ENCODE peak calls at places on chromosome 2, in eight cellular contexts. S, Y, H, E, F, Q, M and N are unnamed samples.

GRCh38 chr2:120703330-120703994 is 32.2 kb upstream of the GLI2 start:
- DNase-seq in M (no peak), F (no peak), S (no peak), Y (peak), E (peak), Q (no peak), H (no peak), N (no peak)

GRCh38 chr2:203594541-203594940 is 59.4 kb upstream of the RAPH1 start:
- DNase-seq in M (no peak), Y (peak), S (no peak), Q (no peak), F (no peak), E (peak), H (no peak), N (no peak)

GRCh38 chr2:218284106-218284811 is 8.0 kb downstream of the TMBIM1 start:
- DNase-seq in F (peak), E (peak), M (peak), Q (no peak), H (peak), Y (no peak), S (no peak), N (no peak)

GRCh38 chr2:232527905-232528470 is 2.0 kb downstream of the CHRND start:
- DNase-seq in S (no peak), H (no peak), Y (no peak), M (no peak), Q (no peak), F (no peak), E (no peak), N (no peak)

GRCh38 chr2:190679813-190680591 is 31.1 kb downstream of the NAB1 start:
- DNase-seq in Q (no peak), E (peak), M (peak), F (peak), S (peak), H (peak), Y (no peak), N (no peak)

GRCh38 chr2:209344349-209344748 is 79.5 kb upstream of the MAP2 start:
- DNase-seq in E (no peak), M (no peak), Q (no peak), F (no peak), S (no peak), H (no peak), Y (no peak), N (no peak)

GRCh38 chr2:84878896-84879594 is 1.8 kb downstream of the TRABD2A start:
- DNase-seq in S (no peak), F (no peak), H (no peak), Q (peak), M (no peak), Y (no peak), E (no peak), N (no peak)

GRCh38 chr2:208872591-208872990 is 466.0 kb downstream of the PTH2R start:
- DNase-seq in E (peak), H (no peak), Y (no peak), F (no peak), M (no peak), Q (no peak), S (no peak), N (no peak)

GRCh38 chr2:33598472-33599174 is 476 bp downstream of the FAM98A start:
- DNase-seq in M (no peak), Y (peak), E (peak), Q (peak), H (peak), F (peak), S (peak), N (no peak)

GRCh38 chr2:149098722-149099121 is 60.2 kb downstream of the LYPD6B start:
- DNase-seq in F (no peak), Q (no peak), E (peak), S (no peak), Y (no peak), H (no peak), M (no peak), N (no peak)

GRCh38 chr2:168392031-168392430 is 64.0 kb upstream of the CERS6 start:
- DNase-seq in Y (no peak), F (no peak), Q (no peak), S (no peak), E (no peak), M (no peak), H (no peak), N (no peak)

GRCh38 chr2:176128172-176129012 is 1.1 kb upstream of the HOXD8 start:
- DNase-seq in M (no peak), E (no peak), S (no peak), Q (no peak), H (no peak), F (no peak), Y (no peak), N (no peak)

GRCh38 chr2:33354981-33355380 is 121.5 kb upstream of the RASGRP3 start:
- DNase-seq in H (no peak), Q (no peak), S (no peak), Y (no peak), E (no peak), F (no peak), M (no peak), N (no peak)

GRCh38 chr2:74421248-74421870 is at the start of the genes C2orf81 and WDR54:
- DNase-seq in Y (peak), Q (peak), H (peak), F (peak), E (peak), M (peak), S (peak), N (peak)

GRCh38 chr2:214393796-214394195 is 17.1 kb upstream of the VWC2L start:
- DNase-seq in F (no peak), H (no peak), Y (no peak), Q (no peak), E (no peak), M (no peak), S (no peak), N (no peak)

GRCh38 chr2:20223345-20224190 is 1.4 kb downstream of the SDC1 start:
- DNase-seq in M (no peak), S (no peak), Y (no peak), E (peak), F (no peak), H (no peak), Q (no peak), N (no peak)

GRCh38 chr2:58057890-58058590 is 11.4 kb downstream of the VRK2 start:
- DNase-seq in E (no peak), Q (no peak), F (no peak), S (no peak), H (no peak), M (no peak), Y (no peak), N (no peak)

GRCh38 chr2:16375351-16375750 is 290.3 kb downstream of the CYRIA start:
- DNase-seq in S (no peak), F (no peak), H (no peak), E (no peak), Q (no peak), Y (no peak), M (no peak), N (no peak)

GRCh38 chr2:223465793-223466192 is 136.4 kb downstream of the SCG2 start:
- DNase-seq in S (peak), Y (peak), E (peak), H (no peak), M (no peak), Q (peak), F (no peak), N (no peak)

GRCh38 chr2:42842418-42842817 is 50.0 kb upstream of the HAAO start:
- DNase-seq in F (no peak), E (no peak), M (no peak), H (no peak), S (no peak), Y (no peak), Q (no peak), N (no peak)

GRCh38 chr2:203170502-203170901 is 68.3 kb upstream of the CYP20A1 start:
- DNase-seq in Y (no peak), S (no peak), M (no peak), E (no peak), Q (no peak), F (no peak), H (no peak), N (no peak)

GRCh38 chr2:46315103-46315890 is 18.1 kb downstream of the EPAS1 start:
- DNase-seq in H (no peak), F (no peak), S (peak), Y (peak), Q (peak), E (peak), M (no peak), N (no peak)

GRCh38 chr2:42918671-42919335 is 126.4 kb upstream of the HAAO start:
- DNase-seq in Y (no peak), H (no peak), E (no peak), F (no peak), Q (no peak), M (no peak), S (no peak), N (no peak)

GRCh38 chr2:220434365-220434764 is 806.9 kb downstream of the SLC4A3 start:
- DNase-seq in M (no peak), H (no peak), S (no peak), F (no peak), E (peak), Y (no peak), Q (no peak), N (no peak)